ENCODE peak calls at places on chromosome 14, in five cellular contexts. A is HAP-1, E is NCI-H510A, H is cardiac fibroblast, G is progenitor cell of endocrine pancreas. D is an unnamed sample.

GRCh38 chr14:60652674-60653387 is 3.6 kb upstream of the SIX1 start:
- DNase-seq in A (no peak), E (peak; percentile 31), H (no peak), G (no peak), D (no peak)

GRCh38 chr14:53331921-53332320 is 178.8 kb upstream of the DDHD1 start:
- DNase-seq in A (no peak), E (no peak), H (peak; percentile 17), G (no peak), D (peak; percentile 61)

GRCh38 chr14:75138492-75138891 is 11.6 kb upstream of the NEK9 start:
- DNase-seq in A (no peak), E (no peak), H (peak; percentile 22), G (no peak), D (no peak)

GRCh38 chr14:84254205-84254788 is 1275.6 kb upstream of the FLRT2 start:
- DNase-seq in A (peak; percentile 95), E (no peak), H (peak; percentile 73), G (no peak), D (peak; percentile 47)

GRCh38 chr14:80316426-80316825 is 105.1 kb upstream of the DIO2 start:
- DNase-seq in A (no peak), E (no peak), H (peak; percentile 45), G (no peak), D (no peak)

GRCh38 chr14:102020058-102020971 is 55.9 kb downstream of the DYNC1H1 start:
- DNase-seq in A (no peak), E (no peak), H (no peak), G (no peak), D (peak; percentile 7)

GRCh38 chr14:85471744-85472143 is 58.2 kb upstream of the FLRT2 start:
- DNase-seq in A (no peak), E (no peak), H (peak; percentile 88), G (no peak), D (peak; percentile 91)

GRCh38 chr14:23557521-23557920 is 1.4 kb downstream of the THTPA start:
- DNase-seq in A (no peak), E (no peak), H (no peak), G (no peak), D (no peak)

GRCh38 chr14:73463411-73463810 is 5.1 kb upstream of the NUMB start:
- DNase-seq in A (no peak), E (no peak), H (peak; percentile 92), G (no peak), D (peak; percentile 97)

GRCh38 chr14:24634158-24634557 is at the start of gene GZMB:
- DNase-seq in A (no peak), E (no peak), H (no peak), G (no peak), D (no peak)

GRCh38 chr14:61257469-61258057 is 23.6 kb downstream of the TMEM30B start:
- DNase-seq in A (no peak), E (peak; percentile 42), H (no peak), G (no peak), D (no peak)

GRCh38 chr14:55386037-55386798 is 25.4 kb downstream of the ATG14 start:
- DNase-seq in A (no peak), E (no peak), H (no peak), G (no peak), D (peak; percentile 29)

GRCh38 chr14:92783813-92784431 is 10.2 kb upstream of the GOLGA5 start:
- DNase-seq in A (peak; percentile 51), E (peak; percentile 20), H (peak; percentile 83), G (no peak), D (peak; percentile 78)

GRCh38 chr14:61752626-61753025 is 9.6 kb upstream of the SNAPC1 start:
- DNase-seq in A (no peak), E (no peak), H (peak; percentile 51), G (no peak), D (peak; percentile 57)

GRCh38 chr14:90060312-90060964 is 1.4 kb upstream of the KCNK13 start:
- DNase-seq in A (peak; percentile 62), E (peak; percentile 67), H (peak; percentile 56), G (peak; percentile 52), D (peak; percentile 55)

D was measured in fibroblast of villous mesenchyme.